ENCODE peak calls at places on chromosomes 3 and 15, in ten cellular contexts. X is naive thymus-derived CD8-positive, alpha-beta T cell; C is Kasumi-1; V is sigmoid colon; M is stimulated activated CD8-positive, alpha-beta memory T cell treated with anti-CD3 and anti-CD28 coated beads, Interleukin-4, amount 100 ng/mL, for 24 hours; H is NCI-H187; S is ovary; Y is progenitor cell of endocrine pancreas; R is activated naive CD8-positive, alpha-beta T cell treated with anti-CD3 and anti-CD28 coated beads for 36 hours; B is NCI-H2081. U is an unnamed sample.

GRCh38 chr15:90305932-90306331 is 40.5 kb downstream of the NGRN start:
- DNase-seq in X (no peak), C (no peak), V (no peak), M (no peak), H (no peak), S (no peak), Y (no peak), R (no peak), B (no peak), U (no peak)

GRCh38 chr15:73540161-73540560 is 93.0 kb downstream of the NPTN start:
- DNase-seq in X (no peak), C (no peak), V (no peak), M (no peak), H (no peak), S (no peak), Y (no peak), R (no peak), B (no peak), U (no peak)

GRCh38 chr3:158261371-158261991 is 151.6 kb downstream of the RSRC1 start:
- DNase-seq in X (no peak), C (no peak), V (no peak), M (no peak), H (no peak), S (no peak), Y (no peak), R (no peak), B (no peak), U (no peak)

GRCh38 chr15:25175789-25176615 is 221.2 kb downstream of the SNRPN start:
- DNase-seq in X (no peak), C (no peak), V (no peak), M (no peak), H (no peak), S (no peak), Y (peak; percentile 3), R (no peak), B (no peak), U (no peak)

GRCh38 chr15:34648335-34648631 is 64.8 kb upstream of the GOLGA8B start:
- DNase-seq in X (no peak), C (no peak), V (no peak), M (no peak), H (no peak), S (no peak), Y (no peak), R (no peak), B (no peak), U (no peak)

GRCh38 chr3:159892801-159893200 is 95.8 kb upstream of the IL12A start:
- DNase-seq in X (no peak), C (no peak), V (no peak), M (no peak), H (no peak), S (no peak), Y (no peak), R (no peak), B (no peak), U (no peak)

GRCh38 chr3:32813180-32813579 is 4.6 kb upstream of the TRIM71 start:
- DNase-seq in X (no peak), C (peak; percentile 26), V (no peak), M (no peak), H (no peak), S (no peak), Y (no peak), R (no peak), B (no peak), U (no peak)

GRCh38 chr3:155065537-155065936 is 14.6 kb upstream of the MME start:
- DNase-seq in X (no peak), C (no peak), V (no peak), M (no peak), H (no peak), S (no peak), Y (no peak), R (no peak), B (no peak), U (no peak)

GRCh38 chr3:194141415-194142155 is 5.6 kb downstream of the HES1 start:
- DNase-seq in X (peak; percentile 47), C (peak; percentile 59), V (peak; percentile 96), M (peak; percentile 55), H (peak; percentile 28), S (peak; percentile 93), Y (peak; percentile 74), R (peak; percentile 75), B (peak; percentile 99), U (no peak)